ENCODE peak calls at places on chromosomes 7 and 10, in seven cellular contexts. V, I, H, T, Y, M and N are unnamed samples.

GRCh38 chr7:15684834-15685233 is 1.6 kb downstream of the MEOX2 start:
- DNase-seq in V (no peak), I (no peak), H (no peak), T (no peak), Y (peak), M (no peak), N (no peak)

GRCh38 chr10:109115179-109115578 is 808.1 kb downstream of the XPNPEP1 start:
- DNase-seq in V (no peak), I (no peak), H (no peak), T (no peak), Y (no peak), M (no peak), N (no peak)

GRCh38 chr10:22631646-22632278 is 82.6 kb downstream of the PIP4K2A start:
- DNase-seq in V (peak), I (peak), H (no peak), T (no peak), Y (peak), M (no peak), N (no peak)

GRCh38 chr7:154898973-154899855 is 103.7 kb downstream of the PAXIP1 start:
- DNase-seq in V (no peak), I (no peak), H (no peak), T (no peak), Y (no peak), M (no peak), N (no peak)

GRCh38 chr7:106552645-106553445 is 108.1 kb downstream of the CCDC71L start:
- DNase-seq in V (no peak), I (no peak), H (no peak), T (no peak), Y (no peak), M (no peak), N (no peak)

GRCh38 chr10:44979281-44980181 is 922 bp upstream of the DEPP1 start:
- DNase-seq in V (no peak), I (no peak), H (no peak), T (peak), Y (no peak), M (no peak), N (no peak)

GRCh38 chr10:19816420-19817250 is at the start of gene PLXDC2:
- DNase-seq in V (peak), I (no peak), H (peak), T (peak), Y (peak), M (peak), N (no peak)

GRCh38 chr7:127683776-127684681 is 32.0 kb downstream of the SND1 start:
- DNase-seq in V (peak), I (peak), H (no peak), T (no peak), Y (peak), M (no peak), N (peak)

GRCh38 chr10:122475581-122475980 is 14.2 kb downstream of the HTRA1 start:
- DNase-seq in V (no peak), I (no peak), H (no peak), T (no peak), Y (no peak), M (no peak), N (no peak)

GRCh38 chr7:45084336-45084735 is 4.4 kb downstream of the NACAD start:
- DNase-seq in V (no peak), I (no peak), H (no peak), T (no peak), Y (no peak), M (no peak), N (no peak)

GRCh38 chr7:92916751-92917369 is 80.5 kb upstream of the CDK6 start:
- DNase-seq in V (peak), I (peak), H (peak), T (no peak), Y (peak), M (no peak), N (peak)

GRCh38 chr10:103649654-103650423 is 156.3 kb downstream of the NEURL1 start:
- DNase-seq in V (no peak), I (no peak), H (no peak), T (no peak), Y (no peak), M (no peak), N (no peak)

GRCh38 chr10:12605580-12606405 is 256.4 kb downstream of the CAMK1D start:
- DNase-seq in V (peak), I (peak), H (no peak), T (peak), Y (peak), M (peak), N (no peak)

GRCh38 chr10:84424731-84425165 is 96.4 kb downstream of the CCSER2 start:
- DNase-seq in V (peak), I (peak), H (no peak), T (peak), Y (peak), M (peak), N (peak)

GRCh38 chr7:27435461-27435860 is 192.9 kb downstream of the EVX1 start:
- DNase-seq in V (peak), I (peak), H (no peak), T (no peak), Y (peak), M (no peak), N (peak)

GRCh38 chr7:79789584-79790345 is 336.3 kb upstream of the MAGI2 start:
- DNase-seq in V (peak), I (peak), H (no peak), T (no peak), Y (peak), M (no peak), N (peak)

GRCh38 chr10:110504111-110504735 is 6.5 kb downstream of the DUSP5 start:
- DNase-seq in V (peak), I (peak), H (no peak), T (no peak), Y (peak), M (no peak), N (no peak)

GRCh38 chr10:85646312-85646711 is 720.3 kb downstream of the GRID1 start:
- DNase-seq in V (peak), I (no peak), H (no peak), T (no peak), Y (no peak), M (peak), N (peak)

GRCh38 chr10:48487244-48487643 is 117.6 kb downstream of the ARHGAP22 start:
- DNase-seq in V (no peak), I (no peak), H (peak), T (no peak), Y (no peak), M (no peak), N (no peak)

GRCh38 chr7:123594813-123595241 is 6.8 kb upstream of the ASB15 start:
- DNase-seq in V (no peak), I (no peak), H (peak), T (no peak), Y (no peak), M (peak), N (no peak)

GRCh38 chr7:44461387-44461786 is 29.1 kb downstream of the NUDCD3 start:
- DNase-seq in V (peak), I (peak), H (no peak), T (no peak), Y (peak), M (no peak), N (no peak)

GRCh38 chr10:75955953-75956352 is 524.5 kb downstream of the LRMDA start:
- DNase-seq in V (no peak), I (no peak), H (no peak), T (no peak), Y (no peak), M (no peak), N (no peak)

GRCh38 chr10:62812672-62813439 is 3.3 kb downstream of the EGR2 start:
- DNase-seq in V (no peak), I (no peak), H (no peak), T (no peak), Y (no peak), M (no peak), N (no peak)

GRCh38 chr7:41107938-41108448 is 594.9 kb downstream of the INHBA start:
- DNase-seq in V (no peak), I (no peak), H (no peak), T (no peak), Y (peak), M (peak), N (peak)

GRCh38 chr10:113269333-113269732 is 283.5 kb upstream of the HABP2 start:
- DNase-seq in V (no peak), I (no peak), H (no peak), T (no peak), Y (no peak), M (no peak), N (no peak)

GRCh38 chr7:149468208-149468607 is 7.3 kb upstream of the ZNF777 start:
- DNase-seq in V (peak), I (peak), H (no peak), T (no peak), Y (peak), M (no peak), N (no peak)

GRCh38 chr7:131600578-131600977 is 44.1 kb upstream of the PODXL start:
- DNase-seq in V (peak), I (no peak), H (no peak), T (no peak), Y (peak), M (no peak), N (no peak)

GRCh38 chr7:107206136-107206535 is 37.3 kb downstream of the HBP1 start:
- DNase-seq in V (no peak), I (no peak), H (no peak), T (no peak), Y (no peak), M (no peak), N (no peak)

GRCh38 chr7:92634924-92635519 is 44.8 kb upstream of the FAM133B start:
- DNase-seq in V (peak), I (peak), H (peak), T (no peak), Y (peak), M (peak), N (peak)

GRCh38 chr10:124285587-124286527 is 132.9 kb downstream of the OAT start:
- DNase-seq in V (no peak), I (peak), H (no peak), T (no peak), Y (peak), M (no peak), N (no peak)

GRCh38 chr7:106071356-106071998 is 40.6 kb downstream of the SYPL1 start:
- DNase-seq in V (peak), I (peak), H (no peak), T (no peak), Y (no peak), M (no peak), N (no peak)

GRCh38 chr10:13917791-13918190 is 331.0 kb downstream of the PRPF18 start:
- DNase-seq in V (no peak), I (no peak), H (no peak), T (no peak), Y (no peak), M (no peak), N (no peak)

GRCh38 chr10:113228570-113228969 is 278.5 kb downstream of the TCF7L2 start:
- DNase-seq in V (peak), I (peak), H (no peak), T (no peak), Y (peak), M (no peak), N (peak)

GRCh38 chr10:99788598-99789259 is 6.3 kb downstream of the ABCC2 start:
- DNase-seq in V (peak), I (peak), H (no peak), T (peak), Y (peak), M (peak), N (peak)

GRCh38 chr10:93081834-93082233 is 8.1 kb downstream of the CYP26A1 start:
- DNase-seq in V (no peak), I (no peak), H (no peak), T (no peak), Y (no peak), M (no peak), N (no peak)

DNA sequence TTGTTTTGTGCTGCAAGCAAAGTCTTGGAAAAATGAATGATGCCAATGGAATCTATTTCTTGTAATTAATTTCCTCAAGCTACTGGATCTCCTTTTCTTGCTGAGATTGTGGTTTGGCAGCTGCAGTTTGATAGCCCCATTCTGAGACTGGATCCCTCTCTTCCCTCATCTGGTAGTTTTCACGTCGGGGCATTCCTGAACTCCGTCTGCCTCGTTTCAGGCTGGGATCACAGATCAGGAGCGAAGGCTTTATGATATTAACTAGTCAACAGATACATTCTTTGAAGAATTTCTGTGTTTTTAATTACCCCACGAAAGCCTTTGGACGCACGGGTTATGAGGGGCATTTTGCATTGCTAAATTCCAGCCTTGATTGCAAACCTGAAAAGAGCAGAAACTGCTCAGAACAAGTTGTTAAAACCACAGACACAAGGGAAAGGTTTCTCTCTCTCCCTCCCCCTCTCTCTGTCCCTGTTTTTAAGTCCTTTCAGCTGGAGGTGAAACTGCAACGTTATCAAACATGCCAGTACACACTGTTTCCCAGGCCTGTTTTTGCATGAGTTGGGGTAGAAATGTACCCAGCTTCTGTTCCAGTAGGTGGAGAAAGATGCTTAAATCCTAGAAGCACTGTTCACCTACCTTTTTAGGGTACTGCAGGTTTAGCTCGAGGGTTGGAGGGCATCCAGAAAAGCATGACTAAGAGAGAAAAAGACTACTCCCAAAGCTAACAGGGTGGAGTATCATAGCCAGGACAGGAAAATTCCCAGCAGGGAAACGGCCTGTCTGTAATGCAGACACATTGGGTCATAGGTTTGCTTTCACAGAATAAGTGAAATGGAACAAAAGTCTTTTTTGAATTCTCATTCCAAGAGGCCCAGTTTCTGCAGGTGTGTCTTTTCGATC is 124.3 kb downstream of the CUX1 start:
- DNase-seq in V (peak), I (peak), H (no peak), T (no peak), Y (peak), M (peak), N (peak)
- H3K4me3 ChIP-seq in V (no peak), I (no peak), H (no peak), T (no peak), Y (no peak), M (no peak), N (no peak)

GRCh38 chr7:333399-333776 is 43.4 kb downstream of the FOXL3 start:
- DNase-seq in V (peak), I (peak), H (no peak), T (no peak), Y (peak), M (peak), N (no peak)
- H3K4me3 ChIP-seq in V (no peak), I (no peak), H (no peak), T (peak), Y (no peak), M (no peak), N (no peak)

DNA sequence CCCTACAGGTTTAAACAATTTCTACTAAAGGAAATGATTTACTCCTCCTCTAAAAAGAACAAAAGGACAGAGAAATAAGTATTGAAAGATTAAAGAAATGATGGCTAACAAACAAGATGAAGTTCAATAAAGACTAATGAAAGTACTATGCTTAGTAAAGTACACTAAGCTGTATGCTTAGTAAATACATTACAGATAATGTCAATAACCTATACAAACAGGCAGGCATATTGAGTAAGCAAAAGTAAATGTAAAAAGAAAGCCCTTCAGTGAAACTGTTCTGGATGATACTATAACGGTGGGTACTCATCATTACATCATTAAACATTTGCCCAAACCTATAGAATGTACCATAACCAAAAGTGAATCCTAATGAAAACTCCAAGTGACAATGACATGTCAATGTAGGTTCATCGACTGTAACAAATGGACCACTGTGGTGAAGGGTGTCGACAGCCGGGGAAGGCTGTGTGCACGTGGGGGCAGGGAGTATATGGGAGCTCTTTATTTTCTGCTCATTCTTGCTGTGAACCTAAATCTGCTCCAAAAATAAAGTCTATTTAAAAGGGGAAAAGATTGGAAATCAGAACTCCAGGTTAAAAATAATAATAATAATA is 34.0 kb downstream of the CYTH3 start:
- DNase-seq in V (no peak), I (no peak), H (no peak), T (no peak), Y (no peak), M (no peak), N (no peak)
- H3K4me3 ChIP-seq in V (no peak), I (no peak), H (no peak), T (no peak), Y (no peak), M (no peak), N (no peak)

DNA sequence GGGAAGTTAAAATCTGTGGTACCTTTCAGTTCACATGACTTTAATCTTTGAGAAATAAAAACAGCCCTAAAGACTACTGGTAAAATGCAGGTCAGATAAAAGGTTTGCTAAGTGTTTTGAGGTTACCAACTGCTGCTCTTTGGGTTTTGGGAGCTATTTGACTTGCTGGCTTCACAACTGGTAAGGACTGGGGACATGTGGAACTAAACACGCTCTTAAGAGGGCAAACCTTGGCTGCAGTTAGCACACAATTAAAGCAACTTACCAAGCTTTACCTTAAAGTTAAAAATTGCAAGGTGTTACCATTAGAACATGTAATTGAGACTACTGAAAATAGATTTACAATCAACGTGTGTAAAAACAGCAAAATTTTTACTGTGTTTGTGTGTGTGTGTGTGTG is 220.2 kb downstream of the PHF14 start:
- DNase-seq in V (no peak), I (peak), H (no peak), T (no peak), Y (no peak), M (no peak), N (no peak)
- H3K4me3 ChIP-seq in V (no peak), I (no peak), H (no peak), T (peak), Y (no peak), M (no peak), N (no peak)

DNA sequence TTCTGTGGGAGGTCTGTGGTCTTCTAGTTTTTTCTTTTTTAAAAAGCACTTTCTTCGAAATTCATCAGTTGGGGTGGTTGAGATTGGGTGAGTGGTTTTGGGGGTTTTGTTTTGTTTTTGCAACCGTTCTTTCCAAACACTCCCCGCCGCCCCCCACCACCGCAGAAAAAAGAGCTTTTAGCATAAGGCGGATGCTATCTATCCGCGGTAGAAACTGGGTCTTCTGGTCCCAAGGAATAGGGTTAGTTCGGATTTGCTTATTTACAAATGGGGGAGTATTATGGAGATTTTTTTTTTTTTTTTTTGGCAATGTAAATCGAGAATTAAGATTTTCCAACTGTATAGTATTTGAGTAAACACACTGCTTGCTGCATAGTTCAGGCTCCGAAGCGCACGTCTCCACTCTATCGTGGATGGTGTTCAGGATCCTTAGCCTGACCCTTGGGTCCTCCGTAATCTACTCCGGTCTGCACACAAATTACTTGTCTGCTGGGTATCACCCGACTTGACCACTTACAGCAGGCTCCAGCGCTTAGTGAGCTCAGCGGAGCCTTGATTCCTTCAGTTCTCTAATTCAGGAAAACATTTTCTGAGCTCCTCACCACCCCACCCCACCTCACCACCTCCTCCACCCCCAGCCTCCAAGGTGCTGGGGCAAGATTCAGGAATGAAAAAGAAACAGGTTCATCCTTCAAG is 757 bp upstream of the NRCAM start:
- DNase-seq in V (no peak), I (no peak), H (no peak), T (no peak), Y (no peak), M (no peak), N (no peak)
- H3K4me3 ChIP-seq in V (peak), I (peak), H (peak), T (no peak), Y (peak), M (peak), N (peak)

GRCh38 chr10:68559251-68559650 is 886 bp upstream of the TET1 start:
- DNase-seq in V (no peak), I (no peak), H (no peak), T (no peak), Y (no peak), M (no peak), N (no peak)
- H3K4me3 ChIP-seq in V (no peak), I (no peak), H (no peak), T (no peak), Y (no peak), M (no peak), N (no peak)

DNA sequence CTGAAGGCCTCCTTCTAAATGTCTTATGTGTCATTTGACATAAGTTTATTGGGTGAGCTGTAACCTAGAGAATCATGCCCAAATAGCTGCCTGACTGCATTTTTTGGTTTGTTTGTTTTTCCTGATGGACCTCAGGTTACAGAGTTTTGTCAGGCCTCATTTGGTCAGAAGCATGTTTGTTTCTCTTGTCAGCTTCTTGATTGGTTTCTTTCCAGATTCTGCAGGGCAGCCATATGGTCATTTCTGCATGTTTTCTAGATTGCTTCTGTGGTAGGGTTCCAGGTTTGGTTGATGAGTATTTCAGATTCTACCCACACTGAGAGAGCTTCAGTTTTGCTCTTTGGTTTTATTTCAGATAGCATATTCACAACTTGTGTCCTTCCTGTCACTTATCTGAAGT is 28.0 kb downstream of the GLCCI1 start:
- DNase-seq in V (no peak), I (no peak), H (no peak), T (no peak), Y (peak), M (no peak), N (no peak)
- H3K4me3 ChIP-seq in V (no peak), I (no peak), H (no peak), T (no peak), Y (no peak), M (no peak), N (no peak)